ENCODE peak calls at places on chromosome 12, in nine cellular contexts. S, N, V, H, C, L, K, E and G are unnamed samples.

GRCh38 chr12:13404631-13405473 is 208.3 kb downstream of the EMP1 start:
- DNase-seq in S (no peak), N (no peak), V (no peak), H (no peak), C (no peak), L (no peak), K (no peak), E (peak), G (no peak)

GRCh38 chr12:66516133-66516532 is 162.7 kb downstream of the GRIP1 start:
- DNase-seq in S (no peak), N (no peak), V (no peak), H (peak), C (no peak), L (peak), K (no peak), E (peak), G (no peak)

GRCh38 chr12:62631531-62632520 is 165.2 kb downstream of the MON2 start:
- DNase-seq in S (peak), N (peak), V (peak), H (peak), C (peak), L (peak), K (peak), E (peak), G (peak)

GRCh38 chr12:39620664-39621658 is 1.4 kb upstream of the ABCD2 start:
- DNase-seq in S (no peak), N (peak), V (no peak), H (no peak), C (no peak), L (peak), K (no peak), E (no peak), G (no peak)

GRCh38 chr12:44640831-44641230 is 235.3 kb downstream of the NELL2 start:
- DNase-seq in S (no peak), N (no peak), V (no peak), H (no peak), C (no peak), L (no peak), K (no peak), E (no peak), G (no peak)

GRCh38 chr12:29961231-29961630 is 177.5 kb upstream of the TMTC1 start:
- DNase-seq in S (no peak), N (no peak), V (no peak), H (no peak), C (no peak), L (no peak), K (no peak), E (peak), G (no peak)

GRCh38 chr12:114668151-114668891 is 15.7 kb downstream of the TBX3 start:
- DNase-seq in S (no peak), N (peak), V (no peak), H (peak), C (no peak), L (peak), K (peak), E (peak), G (peak)

GRCh38 chr12:84035766-84036165 is 876.8 kb downstream of the SLC6A15 start:
- DNase-seq in S (no peak), N (no peak), V (no peak), H (no peak), C (no peak), L (no peak), K (no peak), E (no peak), G (no peak)

GRCh38 chr12:132138941-132139871 is 4.9 kb downstream of the DDX51 start:
- DNase-seq in S (no peak), N (no peak), V (no peak), H (no peak), C (no peak), L (no peak), K (no peak), E (no peak), G (no peak)

GRCh38 chr12:108640802-108641445 is 7.2 kb upstream of the SELPLG start:
- DNase-seq in S (no peak), N (no peak), V (peak), H (no peak), C (no peak), L (peak), K (no peak), E (peak), G (no peak)

GRCh38 chr12:108642899-108643654 is 9.4 kb upstream of the SELPLG start:
- DNase-seq in S (no peak), N (no peak), V (no peak), H (no peak), C (no peak), L (no peak), K (no peak), E (no peak), G (no peak)

GRCh38 chr12:108643941-108644742 is 10.4 kb upstream of the SELPLG start:
- DNase-seq in S (no peak), N (no peak), V (no peak), H (no peak), C (no peak), L (no peak), K (no peak), E (no peak), G (no peak)

GRCh38 chr12:108641446-108642268 is 8.0 kb upstream of the SELPLG start:
- DNase-seq in S (no peak), N (no peak), V (peak), H (no peak), C (no peak), L (no peak), K (no peak), E (no peak), G (no peak)

DNA sequence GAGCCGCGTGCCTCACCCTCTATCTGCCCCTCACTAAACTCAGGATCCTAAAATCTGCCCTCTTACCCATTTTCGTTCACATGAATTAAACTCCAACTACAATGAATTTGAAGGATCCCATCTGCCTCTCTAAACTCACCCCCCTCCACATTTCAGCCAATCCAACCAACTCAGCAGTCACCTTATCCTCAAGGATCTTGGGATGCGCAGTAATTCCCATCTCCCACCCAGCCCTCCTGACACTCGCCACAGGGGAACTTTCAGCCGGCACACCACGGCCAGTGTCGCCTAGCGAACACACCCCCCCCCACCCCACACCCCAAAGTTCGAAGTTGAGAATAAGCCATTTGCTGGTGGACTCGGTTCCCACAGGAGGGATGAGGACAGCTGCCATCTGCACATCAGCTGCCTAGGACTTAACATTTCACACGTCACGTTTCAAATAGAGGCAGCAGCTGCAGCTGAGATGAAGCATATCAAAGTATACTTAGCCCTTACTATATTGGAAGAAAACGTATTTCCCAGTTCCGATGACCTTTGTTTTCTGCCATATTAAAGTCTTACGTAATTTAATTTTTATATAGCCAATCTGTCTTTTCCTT is 8.7 kb upstream of the SELPLG start:
- DNase-seq in S (no peak), N (no peak), V (no peak), H (no peak), C (no peak), L (no peak), K (no peak), E (no peak), G (no peak)
- TF ChIP-seq CTCF in S (no peak), N (no peak), V (no peak), H (no peak), C (no peak), L (no peak), K (no peak), E (no peak), G (no peak)

DNA sequence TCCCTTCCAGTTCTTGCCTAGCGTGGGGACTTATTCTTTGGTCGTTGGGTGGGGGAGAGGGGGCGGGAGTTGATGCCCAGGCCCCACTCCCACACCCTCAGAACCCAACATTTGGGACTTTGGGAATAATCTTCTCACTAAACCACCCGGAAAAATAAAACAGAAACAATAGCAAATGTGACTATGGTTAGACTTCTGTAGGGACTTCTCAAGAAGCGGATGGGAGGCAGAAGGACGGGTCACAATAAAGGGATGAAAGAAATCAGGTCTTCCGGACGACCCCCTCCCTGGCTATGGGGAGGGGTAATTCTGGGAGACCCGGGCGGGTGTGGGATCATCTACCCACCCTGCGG is 28.5 kb upstream of the SMUG1 start:
- DNase-seq in S (no peak), N (no peak), V (no peak), H (no peak), C (no peak), L (no peak), K (no peak), E (no peak), G (no peak)
- TF ChIP-seq CTCF in S (peak), N (no peak), V (peak), H (no peak), C (no peak), L (no peak), K (no peak), E (no peak), G (peak)

GRCh38 chr12:25677180-25677937 is 124.3 kb upstream of the LMNTD1 start:
- DNase-seq in S (no peak), N (no peak), V (no peak), H (no peak), C (no peak), L (peak), K (no peak), E (no peak), G (no peak)
- TF ChIP-seq CTCF in S (no peak), N (no peak), V (no peak), H (no peak), C (no peak), L (peak), K (no peak), E (peak), G (no peak)

DNA sequence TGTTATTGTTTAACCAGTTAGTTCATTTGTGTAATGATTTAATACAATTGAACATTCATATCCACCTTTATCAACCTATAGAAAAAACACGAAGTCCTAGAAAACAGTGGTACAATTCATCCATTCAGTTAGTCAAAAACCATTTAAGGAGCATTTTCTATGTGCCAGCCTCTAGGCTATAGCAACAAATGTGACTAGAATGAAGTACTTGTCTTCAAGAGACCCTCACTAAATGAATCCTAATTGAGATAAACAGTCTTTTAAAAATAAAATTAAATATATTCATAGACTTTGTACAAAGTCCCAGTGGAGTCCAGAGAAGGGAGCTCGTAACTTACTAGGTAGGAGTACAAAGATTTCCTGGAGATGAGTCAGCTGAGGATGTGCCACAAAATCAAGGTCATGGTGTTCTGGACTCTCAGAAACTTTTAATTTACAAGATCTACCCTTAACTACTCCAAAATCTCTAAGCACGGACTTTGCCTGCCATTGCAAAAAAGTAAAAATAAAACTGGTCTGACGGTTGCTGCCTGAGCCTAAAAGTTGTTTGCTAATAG is 430.7 kb upstream of the DCN start:
- DNase-seq in S (no peak), N (no peak), V (no peak), H (no peak), C (no peak), L (no peak), K (no peak), E (peak), G (no peak)
- TF ChIP-seq CTCF in S (no peak), N (no peak), V (no peak), H (no peak), C (no peak), L (no peak), K (no peak), E (no peak), G (no peak)

DNA sequence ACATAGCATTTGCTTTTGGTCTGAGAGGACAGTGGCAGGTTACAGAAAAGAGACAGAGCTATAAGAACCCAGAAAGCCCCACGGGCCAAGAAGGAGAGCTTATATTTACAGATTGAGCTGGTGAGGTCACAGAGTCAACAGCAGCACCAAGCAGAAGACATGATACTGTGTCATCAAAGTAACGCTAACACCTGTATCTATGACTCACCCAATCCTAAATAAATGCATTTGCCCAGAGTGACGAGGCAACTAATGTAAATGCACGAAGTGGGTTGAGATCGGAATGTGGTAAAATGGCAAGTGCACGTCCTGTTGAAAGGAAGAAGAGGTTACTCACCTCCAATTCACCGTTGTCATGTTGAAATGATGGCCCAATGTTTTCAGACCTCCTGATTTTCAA is 6.7 kb upstream of the CD163L1 start:
- DNase-seq in S (no peak), N (no peak), V (no peak), H (peak), C (no peak), L (no peak), K (no peak), E (no peak), G (no peak)
- TF ChIP-seq CTCF in S (no peak), N (no peak), V (no peak), H (no peak), C (no peak), L (no peak), K (no peak), E (no peak), G (no peak)

GRCh38 chr12:112680993-112681392 is 110.6 kb upstream of the RPH3A start:
- DNase-seq in S (no peak), N (no peak), V (no peak), H (no peak), C (no peak), L (no peak), K (no peak), E (no peak), G (no peak)

GRCh38 chr12:112685321-112685720 is 106.2 kb upstream of the RPH3A start:
- DNase-seq in S (no peak), N (no peak), V (no peak), H (no peak), C (no peak), L (no peak), K (no peak), E (no peak), G (no peak)

GRCh38 chr12:112686373-112686772 is 105.2 kb upstream of the RPH3A start:
- DNase-seq in S (no peak), N (no peak), V (no peak), H (no peak), C (no peak), L (peak), K (no peak), E (peak), G (no peak)

GRCh38 chr12:112682586-112682985 is 109.0 kb upstream of the RPH3A start:
- DNase-seq in S (no peak), N (no peak), V (no peak), H (no peak), C (no peak), L (no peak), K (no peak), E (no peak), G (no peak)

DNA sequence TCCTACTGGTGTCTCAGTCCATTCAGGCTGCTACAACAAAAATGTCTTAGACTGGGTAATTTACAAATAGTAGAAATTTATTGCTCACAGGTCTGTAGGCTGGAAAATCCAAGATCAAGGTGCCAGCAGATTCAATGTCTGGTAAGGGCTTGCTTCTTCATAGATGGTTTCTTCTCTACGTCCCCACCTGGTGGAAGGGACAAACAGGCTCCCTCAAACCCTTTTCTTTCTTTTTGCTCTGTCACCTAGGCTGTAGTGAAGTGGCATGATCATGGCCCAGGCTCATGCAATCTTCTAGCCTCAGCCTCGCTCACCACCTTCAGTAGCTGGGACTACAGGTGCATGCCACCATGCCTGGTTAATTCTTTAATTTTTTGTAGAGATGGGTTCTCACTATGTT is 106.8 kb upstream of the RPH3A start:
- DNase-seq in S (no peak), N (no peak), V (no peak), H (peak), C (no peak), L (no peak), K (no peak), E (no peak), G (no peak)
- TF ChIP-seq CTCF in S (no peak), N (no peak), V (no peak), H (peak), C (no peak), L (no peak), K (no peak), E (no peak), G (no peak)

GRCh38 chr12:119235352-119235751 is 56.6 kb downstream of the HSPB8 start:
- DNase-seq in S (no peak), N (no peak), V (no peak), H (peak), C (no peak), L (no peak), K (peak), E (no peak), G (no peak)
- TF ChIP-seq CTCF in S (peak), N (no peak), V (no peak), H (peak), C (peak), L (peak), K (peak), E (no peak), G (peak)

GRCh38 chr12:75509621-75510020 is 1.8 kb downstream of the KRR1 start:
- DNase-seq in S (no peak), N (no peak), V (no peak), H (no peak), C (no peak), L (no peak), K (no peak), E (peak), G (no peak)

GRCh38 chr12:75508159-75508558 is 3.2 kb downstream of the KRR1 start:
- DNase-seq in S (no peak), N (no peak), V (no peak), H (no peak), C (no peak), L (no peak), K (no peak), E (no peak), G (no peak)

GRCh38 chr12:75503459-75503858 is 8.0 kb downstream of the KRR1 start:
- DNase-seq in S (no peak), N (no peak), V (no peak), H (no peak), C (no peak), L (no peak), K (no peak), E (no peak), G (no peak)

GRCh38 chr12:75503866-75504265 is 7.5 kb downstream of the KRR1 start:
- DNase-seq in S (no peak), N (no peak), V (no peak), H (no peak), C (no peak), L (no peak), K (no peak), E (no peak), G (no peak)

DNA sequence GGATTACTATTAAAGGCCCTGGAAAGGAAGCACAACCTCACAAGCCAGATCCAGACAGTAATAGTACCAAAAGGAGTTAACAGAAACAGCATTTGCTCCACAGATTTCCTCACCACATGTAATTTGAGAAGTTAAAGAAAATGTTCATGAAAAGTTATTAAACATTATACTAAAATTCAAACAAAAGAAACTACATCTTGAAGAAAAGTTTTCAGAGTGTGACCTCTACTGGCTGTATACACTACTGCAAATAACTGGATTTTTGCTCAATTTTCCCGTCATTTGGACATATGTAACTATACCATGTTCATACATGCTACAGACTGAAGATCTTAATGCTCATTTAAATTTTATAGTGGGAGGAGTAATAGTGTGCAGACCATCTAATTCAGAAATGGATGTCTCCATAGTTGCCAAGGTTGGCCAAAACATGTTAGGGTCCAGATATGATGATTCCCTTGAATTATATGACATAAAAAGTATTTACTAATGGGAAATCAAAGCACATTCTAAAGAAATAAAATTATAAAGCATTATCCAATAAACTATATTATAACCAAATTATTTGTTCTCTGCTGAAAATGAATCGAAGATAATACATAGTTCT is 5.6 kb downstream of the KRR1 start:
- DNase-seq in S (no peak), N (no peak), V (no peak), H (no peak), C (no peak), L (peak), K (no peak), E (no peak), G (no peak)
- TF ChIP-seq CTCF in S (peak), N (peak), V (peak), H (no peak), C (peak), L (peak), K (peak), E (peak), G (peak)

GRCh38 chr12:26614217-26614616 is 218.8 kb downstream of the ITPR2 start:
- DNase-seq in S (no peak), N (peak), V (no peak), H (peak), C (no peak), L (peak), K (peak), E (no peak), G (no peak)
- TF ChIP-seq CTCF in S (peak), N (peak), V (no peak), H (peak), C (peak), L (peak), K (peak), E (peak), G (peak)

DNA sequence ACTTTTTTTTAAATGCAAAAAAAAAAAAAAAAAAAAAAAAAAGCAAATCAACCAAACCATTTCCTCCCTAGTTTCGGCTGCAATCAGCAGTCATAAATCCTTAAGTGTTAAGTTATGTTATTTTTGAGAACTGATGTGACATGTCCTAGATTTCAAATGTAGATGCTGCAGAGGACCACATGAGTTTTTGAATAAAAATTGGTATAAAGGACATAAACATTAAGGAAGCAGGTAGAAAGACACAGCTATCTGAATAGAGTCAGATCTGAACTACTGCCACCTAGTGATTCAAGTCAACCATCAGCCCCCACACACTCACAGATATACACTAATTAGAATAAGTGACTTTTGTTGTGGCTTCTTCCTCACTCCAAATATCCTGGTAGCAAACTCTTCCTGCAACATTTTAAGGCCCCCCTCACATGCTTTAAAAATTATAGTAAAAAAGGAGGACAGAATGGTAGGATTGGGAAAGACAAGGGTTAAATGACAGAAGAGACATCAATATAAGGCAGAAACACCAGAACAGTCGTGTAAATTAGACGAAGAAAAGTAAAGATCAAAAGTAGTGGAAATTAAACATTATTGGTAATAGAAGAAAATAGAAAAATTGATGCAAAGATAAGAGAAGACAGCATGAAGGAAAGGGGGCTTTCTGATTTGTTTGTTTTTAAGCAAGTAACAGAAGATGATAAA is 394.5 kb upstream of the ATP2B1 start:
- DNase-seq in S (no peak), N (peak), V (no peak), H (peak), C (no peak), L (peak), K (peak), E (peak), G (no peak)
- TF ChIP-seq CTCF in S (no peak), N (peak), V (no peak), H (peak), C (peak), L (peak), K (peak), E (peak), G (peak)